ENCODE peak calls at places on chromosomes 2 and 18, in six cellular contexts. H is K562, E is HepG2, T is SK-N-SH, I is HCT116, F is H1. Z is an unnamed sample.

GRCh38 chr2:160220545-160221009 is 20.5 kb upstream of the ITGB6 start:
- DNase-seq in H (no peak), F (no peak), T (no peak), I (no peak), E (no peak), Z (no peak)

GRCh38 chr18:41347057-41347456 is 608.0 kb upstream of the PIK3C3 start:
- DNase-seq in F (no peak), H (no peak), I (no peak), E (no peak), T (no peak), Z (no peak)

GRCh38 chr2:240298803-240299709 is 136.4 kb upstream of the GPC1 start:
- DNase-seq in E (no peak), F (peak), T (peak), H (no peak), I (no peak), Z (no peak)

GRCh38 chr2:107303964-107304363 is 418.0 kb upstream of the ST6GAL2 start:
- DNase-seq in F (no peak), E (no peak), T (no peak), I (no peak), H (no peak), Z (no peak)

GRCh38 chr2:85034158-85034557 is 63.2 kb downstream of the KCMF1 start:
- DNase-seq in H (no peak), F (no peak), T (peak), I (no peak), E (no peak), Z (no peak)

GRCh38 chr18:11981383-11981632 is at the start of gene IMPA2:
- DNase-seq in T (no peak), I (no peak), E (no peak), F (no peak), H (no peak), Z (no peak)

GRCh38 chr2:139992711-139993345 is 1212.6 kb upstream of the NXPH2 start:
- DNase-seq in E (no peak), F (no peak), H (no peak), T (no peak), I (no peak), Z (no peak)

GRCh38 chr2:191626497-191627151 is 51.3 kb upstream of the NABP1 start:
- DNase-seq in T (no peak), H (no peak), E (no peak), F (no peak), I (no peak), Z (no peak)

GRCh38 chr18:12391487-12392136 is 14.6 kb upstream of the AFG3L2 start:
- DNase-seq in F (no peak), I (peak), E (peak), T (peak), H (peak), Z (no peak)

GRCh38 chr2:152500777-152501176 is 165.8 kb downstream of the FMNL2 start:
- DNase-seq in H (no peak), T (no peak), I (no peak), F (no peak), E (no peak), Z (no peak)

DNA sequence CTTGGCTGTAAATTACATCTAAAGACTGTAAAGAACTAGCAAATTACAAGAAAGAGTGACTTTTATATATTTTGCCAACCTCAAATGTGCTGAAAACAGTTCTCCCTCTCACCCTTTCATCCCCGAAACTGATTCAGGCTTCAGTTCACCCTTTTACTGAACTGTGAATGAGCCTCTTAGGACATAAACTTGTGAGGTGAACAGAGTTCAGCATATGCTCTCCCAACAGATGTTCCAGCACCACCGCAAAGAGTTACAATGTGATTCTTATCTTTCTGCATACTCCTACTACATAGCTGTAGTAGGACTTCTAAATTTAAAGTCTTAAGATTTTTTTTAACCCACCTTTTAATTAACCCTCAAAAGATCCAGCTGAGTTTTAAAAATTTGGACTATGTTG is 1.2 kb upstream of the ZCCHC2 start:
- DNase-seq in T (no peak), F (no peak), H (no peak), I (no peak), E (peak), Z (no peak)
- TF ChIP-seq JUND in T (no peak), F (no peak), H (no peak), I (no peak), E (no peak), Z (no peak)

DNA sequence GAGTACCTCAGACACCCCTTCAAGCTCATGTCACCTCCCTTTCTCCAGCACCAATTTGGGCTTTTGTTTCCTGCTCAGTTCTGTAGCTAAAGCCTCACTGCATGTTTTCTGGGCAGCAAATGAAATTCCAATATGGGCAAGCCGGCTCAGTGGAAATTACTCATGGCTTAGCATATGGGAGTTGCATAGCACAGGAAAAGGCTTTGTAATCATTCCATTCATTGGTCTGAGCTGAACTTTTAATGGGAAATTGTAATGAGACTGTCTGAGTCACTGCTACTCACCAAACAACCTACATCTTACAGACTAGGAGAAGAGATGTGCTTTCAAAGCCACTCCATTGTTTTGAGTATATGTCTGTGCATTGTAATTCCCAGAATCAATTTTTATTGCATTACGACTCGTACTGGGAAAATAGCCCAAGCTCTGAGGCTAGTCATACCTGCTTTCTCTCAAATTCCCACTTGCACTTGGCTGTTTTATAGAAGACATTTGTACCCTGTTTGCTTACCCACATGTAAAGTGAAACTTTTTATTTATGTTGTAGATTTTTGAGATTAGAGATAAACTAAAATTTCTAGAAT is 139.5 kb upstream of the LRATD1 start:
- DNase-seq in F (no peak), E (no peak), T (no peak), H (no peak), I (no peak), Z (no peak)
- TF ChIP-seq JUND in F (no peak), E (no peak), T (peak), H (no peak), I (no peak), Z (no peak)

GRCh38 chr18:28115149-28115550 is 61.8 kb downstream of the CDH2 start:
- DNase-seq in I (no peak), E (peak), T (no peak), F (no peak), H (no peak), Z (no peak)

GRCh38 chr18:28113271-28114023 is 63.5 kb downstream of the CDH2 start:
- DNase-seq in I (no peak), T (no peak), H (no peak), E (no peak), F (no peak), Z (no peak)

GRCh38 chr18:28112056-28112470 is 64.9 kb downstream of the CDH2 start:
- DNase-seq in E (no peak), T (no peak), I (no peak), F (no peak), H (no peak), Z (no peak)

GRCh38 chr18:28116461-28116860 is 60.5 kb downstream of the CDH2 start:
- DNase-seq in I (no peak), T (no peak), E (peak), H (no peak), F (no peak), Z (no peak)

DNA sequence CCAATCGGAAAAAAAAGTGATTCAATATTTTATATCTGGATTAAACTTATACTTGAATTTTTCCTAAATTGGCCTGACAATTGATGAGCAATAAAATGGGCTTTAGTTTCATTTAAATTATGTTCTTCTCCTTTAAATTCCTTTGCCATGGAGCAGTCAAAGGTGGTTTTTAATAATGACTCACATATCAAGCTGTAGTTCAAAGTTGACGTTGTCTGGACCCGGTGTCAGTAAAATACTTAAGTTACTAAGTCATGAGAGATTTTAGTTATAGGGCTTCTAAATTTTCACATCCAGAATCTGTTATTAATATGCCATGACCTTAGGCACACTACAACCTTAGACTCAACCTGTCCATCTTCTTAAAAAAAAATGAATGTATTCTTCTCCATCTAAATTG is 62.5 kb downstream of the CDH2 start:
- DNase-seq in H (no peak), E (no peak), T (no peak), I (no peak), F (no peak), Z (no peak)
- TF ChIP-seq JUND in H (no peak), E (no peak), T (peak), I (no peak), F (no peak), Z (no peak)

GRCh38 chr2:157468931-157469708 is 25.2 kb upstream of the CYTIP start:
- DNase-seq in H (no peak), F (no peak), T (no peak), E (no peak), I (no peak), Z (no peak)

GRCh38 chr2:157466764-157467163 is 22.9 kb upstream of the CYTIP start:
- DNase-seq in I (no peak), H (no peak), E (no peak), F (no peak), T (no peak), Z (no peak)

GRCh38 chr2:157473585-157473984 is 29.7 kb upstream of the CYTIP start:
- DNase-seq in H (no peak), T (no peak), F (no peak), E (no peak), I (no peak), Z (no peak)

GRCh38 chr2:157471078-157471477 is 27.2 kb upstream of the CYTIP start:
- DNase-seq in F (no peak), H (no peak), I (no peak), T (no peak), E (no peak), Z (no peak)

GRCh38 chr2:157470321-157470720 is 26.4 kb upstream of the CYTIP start:
- DNase-seq in I (no peak), H (no peak), F (no peak), E (no peak), T (no peak), Z (no peak)
- TF ChIP-seq JUND in I (no peak), H (no peak), F (no peak), E (no peak), T (no peak), Z (no peak)

GRCh38 chr2:239259603-239260298 is 141.1 kb downstream of the HDAC4 start:
- DNase-seq in T (no peak), H (no peak), F (no peak), I (no peak), E (no peak), Z (no peak)

GRCh38 chr2:239257511-239257937 is 143.3 kb downstream of the HDAC4 start:
- DNase-seq in E (peak), H (peak), I (peak), T (no peak), F (no peak), Z (no peak)

GRCh38 chr2:239260546-239261327 is 140.1 kb downstream of the HDAC4 start:
- DNase-seq in I (no peak), T (no peak), E (no peak), F (no peak), H (no peak), Z (no peak)

GRCh38 chr2:239258248-239258647 is 142.6 kb downstream of the HDAC4 start:
- DNase-seq in H (no peak), E (no peak), I (no peak), F (no peak), T (no peak), Z (no peak)

DNA sequence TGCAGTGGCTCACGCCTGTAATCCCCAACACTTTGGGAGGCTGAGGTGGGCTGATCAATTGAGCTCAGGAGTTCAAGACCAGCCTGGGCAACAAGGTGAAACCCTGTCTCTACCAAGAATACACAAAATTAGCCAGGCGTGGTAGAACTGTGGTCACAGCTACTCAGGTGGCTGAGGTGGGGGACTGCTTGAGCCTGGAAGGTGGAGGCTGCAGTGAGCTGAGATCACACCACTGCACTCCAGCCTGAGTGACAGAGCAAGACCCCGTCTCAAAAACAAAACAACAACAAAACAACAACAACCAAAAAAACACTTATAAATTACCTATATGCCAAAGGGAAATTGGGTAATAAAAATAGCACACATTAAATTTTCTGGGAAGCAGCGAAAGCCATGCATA is 141.6 kb downstream of the HDAC4 start:
- DNase-seq in E (no peak), F (no peak), I (no peak), H (no peak), T (no peak), Z (no peak)
- TF ChIP-seq JUND in E (no peak), F (no peak), I (no peak), H (no peak), T (no peak), Z (no peak)

GRCh38 chr2:30985493-30986292 is 152.5 kb downstream of the GALNT14 start:
- DNase-seq in H (no peak), E (no peak), F (no peak), T (peak), I (no peak), Z (no peak)

GRCh38 chr2:30981519-30981918 is 156.7 kb downstream of the GALNT14 start:
- DNase-seq in I (no peak), T (no peak), E (no peak), F (no peak), H (no peak), Z (no peak)

GRCh38 chr2:30987611-30988010 is 150.6 kb downstream of the GALNT14 start:
- DNase-seq in T (no peak), I (no peak), F (no peak), E (no peak), H (no peak), Z (no peak)

GRCh38 chr2:30981101-30981500 is 157.1 kb downstream of the GALNT14 start:
- DNase-seq in T (no peak), H (no peak), E (no peak), F (no peak), I (no peak), Z (no peak)

DNA sequence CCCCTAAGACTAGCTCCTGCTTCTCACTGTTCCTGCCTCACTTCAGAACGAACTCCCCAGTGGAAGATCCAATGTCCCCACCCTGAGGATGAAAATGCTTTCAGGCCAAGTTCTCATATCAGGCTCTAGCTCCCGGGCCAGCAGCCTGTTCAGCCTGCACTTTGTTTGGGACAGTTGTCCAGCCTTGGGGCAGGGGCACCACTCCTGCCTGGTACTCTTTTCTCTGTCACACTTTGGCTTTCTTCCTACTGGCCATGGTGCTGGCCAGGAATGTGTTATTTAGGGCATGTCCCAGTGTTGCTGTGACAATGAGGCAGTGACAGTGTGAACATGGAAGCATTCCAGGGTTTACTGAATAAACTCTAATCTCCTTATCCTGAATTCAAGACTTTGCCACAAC is 154.1 kb downstream of the GALNT14 start:
- DNase-seq in F (no peak), I (no peak), H (no peak), E (no peak), T (no peak), Z (no peak)
- TF ChIP-seq JUND in F (no peak), I (no peak), H (no peak), E (no peak), T (no peak), Z (no peak)

DNA sequence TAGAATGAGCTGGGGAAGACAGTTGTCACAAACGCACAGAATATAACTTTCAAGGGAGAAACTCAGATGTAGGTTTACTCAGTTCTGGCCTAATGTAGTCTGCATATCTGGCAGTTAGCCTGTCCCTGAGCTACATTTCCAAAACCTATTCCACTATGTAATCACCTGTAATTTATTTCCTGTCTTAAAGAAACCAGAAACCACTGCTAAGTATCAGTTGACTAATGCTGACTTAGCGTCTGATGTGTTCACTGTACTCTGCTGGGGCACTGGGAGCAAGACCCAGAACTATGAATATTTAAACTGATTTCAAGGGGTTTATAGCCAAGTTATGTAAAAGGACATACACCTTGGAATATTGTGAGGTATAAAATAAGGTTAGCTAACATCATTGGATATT is 1995.2 kb upstream of the PIK3C3 start:
- DNase-seq in F (no peak), T (no peak), I (no peak), E (no peak), H (no peak), Z (no peak)
- TF ChIP-seq JUND in F (no peak), T (no peak), I (no peak), E (no peak), H (no peak), Z (no peak)

Z was measured in T47D.